ENCODE peak calls at places on chromosomes 1 and 21, in seven cellular contexts. Q, V, X, I, L, T and U are unnamed samples.

GRCh38 chr21:38126677-38127271 is 130.0 kb upstream of the KCNJ15 start:
- DNase-seq in Q (peak; percentile 18), V (no peak), X (no peak), I (peak; percentile 40), L (peak; percentile 23), T (peak; percentile 47), U (peak; percentile 72)

GRCh38 chr21:31198575-31198974 is 145.5 kb downstream of the TIAM1 start:
- DNase-seq in Q (peak; percentile 79), V (no peak), X (no peak), I (no peak), L (no peak), T (no peak), U (peak; percentile 63)

GRCh38 chr1:6513296-6513928 is 21.9 kb upstream of the PLEKHG5 start:
- DNase-seq in Q (peak; percentile 39), V (no peak), X (no peak), I (peak; percentile 37), L (no peak), T (no peak), U (peak; percentile 56)

GRCh38 chr21:24197132-24197643 is 1410.1 kb downstream of the MRPL39 start:
- DNase-seq in Q (no peak), V (no peak), X (no peak), I (no peak), L (no peak), T (no peak), U (no peak)

GRCh38 chr1:116326486-116326885 is 46.6 kb upstream of the ATP1A1 start:
- DNase-seq in Q (no peak), V (no peak), X (no peak), I (no peak), L (no peak), T (no peak), U (no peak)

GRCh38 chr1:212621830-212622315 is 13.3 kb downstream of the ATF3 start:
- DNase-seq in Q (no peak), V (no peak), X (no peak), I (no peak), L (no peak), T (no peak), U (peak; percentile 64)

GRCh38 chr1:79004916-79005315 is 1.6 kb downstream of the ADGRL4 start:
- DNase-seq in Q (no peak), V (no peak), X (no peak), I (no peak), L (no peak), T (no peak), U (no peak)

GRCh38 chr1:42165511-42166210 is 1.1 kb upstream of the GUCA2A start:
- DNase-seq in Q (peak; percentile 32), V (no peak), X (peak; percentile 63), I (peak; percentile 53), L (no peak), T (peak; percentile 96), U (peak; percentile 96)

GRCh38 chr1:35557118-35557610 is at the start of gene KIAA0319L:
- DNase-seq in Q (no peak), V (peak; percentile 44), X (peak; percentile 94), I (peak; percentile 77), L (no peak), T (peak; percentile 91), U (peak; percentile 84)

GRCh38 chr1:76868916-76869315 is 1.6 kb downstream of the ST6GALNAC5 start:
- DNase-seq in Q (no peak), V (no peak), X (no peak), I (peak; percentile 13), L (no peak), T (no peak), U (no peak)

GRCh38 chr1:157691285-157691920 is 9.2 kb downstream of the FCRL3 start:
- DNase-seq in Q (peak; percentile 9), V (no peak), X (no peak), I (no peak), L (peak; percentile 1), T (no peak), U (peak; percentile 43)

GRCh38 chr1:101728029-101728428 is 268.7 kb downstream of the OLFM3 start:
- DNase-seq in Q (no peak), V (no peak), X (no peak), I (no peak), L (no peak), T (no peak), U (no peak)

GRCh38 chr1:63135801-63136200 is 186.6 kb upstream of the FOXD3 start:
- DNase-seq in Q (no peak), V (no peak), X (no peak), I (no peak), L (no peak), T (no peak), U (no peak)

GRCh38 chr1:63134501-63135173 is 187.7 kb upstream of the FOXD3 start:
- DNase-seq in Q (no peak), V (no peak), X (no peak), I (no peak), L (no peak), T (no peak), U (no peak)

GRCh38 chr1:63129184-63129583 is 193.2 kb upstream of the FOXD3 start:
- DNase-seq in Q (no peak), V (no peak), X (no peak), I (no peak), L (no peak), T (no peak), U (no peak)

DNA sequence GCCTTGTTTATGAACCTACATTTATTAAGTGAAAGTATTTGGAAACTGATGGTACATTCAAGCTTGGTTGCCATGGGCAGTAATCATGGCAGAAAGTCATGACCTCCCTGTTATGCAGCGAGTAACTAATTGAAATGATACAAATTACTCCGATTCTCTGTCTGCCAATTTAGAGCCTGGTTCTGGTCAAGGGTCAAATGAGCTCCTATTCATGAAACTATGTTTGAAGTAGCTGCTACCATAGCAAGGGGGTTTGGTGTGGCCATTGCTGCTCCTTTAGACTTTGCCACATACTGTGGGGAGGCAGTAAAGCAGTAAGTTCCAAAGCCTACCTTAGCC is 187.2 kb upstream of the FOXD3 start:
- DNase-seq in Q (no peak), V (no peak), X (no peak), I (no peak), L (no peak), T (no peak), U (no peak)
- H3K4me3 ChIP-seq in Q (no peak overlapping the region), V (no peak overlapping the region), X (peak overlapping the region; percentile 17), I (no peak overlapping the region), L (no peak overlapping the region), T (no peak overlapping the region), U (no peak overlapping the region)

DNA sequence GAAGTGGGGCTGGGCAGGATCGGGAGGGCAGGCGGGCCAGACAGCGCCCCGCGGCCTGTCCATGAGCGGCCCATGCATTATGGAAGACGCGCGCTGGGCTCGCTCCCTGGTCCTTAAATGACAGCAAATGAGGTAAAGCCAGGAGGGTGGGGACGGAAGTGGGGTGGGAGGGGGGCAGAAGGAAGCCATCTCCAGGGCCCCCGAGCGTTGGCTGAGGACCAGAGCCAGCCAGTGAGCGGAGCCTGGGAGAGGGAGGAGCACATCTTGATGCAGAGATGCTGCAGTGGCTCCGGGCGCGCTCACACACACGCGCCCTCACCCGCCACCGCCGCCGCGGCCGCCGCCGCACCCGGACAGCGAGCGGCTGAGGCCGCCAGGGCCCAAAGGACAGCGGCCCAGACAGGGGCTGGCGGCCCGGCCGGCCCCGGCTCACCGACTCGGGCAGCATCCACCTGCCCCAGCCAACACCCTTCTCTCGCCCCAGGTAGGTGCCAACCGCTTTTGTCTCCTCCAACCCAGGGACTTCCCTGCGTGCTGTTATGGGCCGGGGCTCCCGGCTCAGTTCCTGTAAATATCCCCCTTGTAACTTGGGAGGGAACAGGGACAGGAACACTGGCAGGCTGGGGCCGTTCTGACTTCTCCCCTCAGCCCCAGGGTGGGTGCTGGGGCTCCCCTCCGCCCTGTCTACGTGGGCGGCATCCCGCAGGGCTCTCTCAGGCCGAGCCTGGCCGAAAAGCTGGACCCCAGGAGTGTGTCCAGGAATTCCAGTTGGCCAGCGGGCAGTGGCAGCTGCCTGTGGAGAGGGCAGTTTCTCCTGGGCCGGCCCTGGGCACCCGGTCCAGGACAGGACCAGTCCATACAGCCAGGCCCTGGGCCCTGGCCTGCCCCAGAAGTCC is at the start of gene CNTN2:
- DNase-seq in Q (no peak), V (no peak), X (no peak), I (no peak), L (no peak), T (no peak), U (no peak)
- H3K4me3 ChIP-seq in Q (no peak within 1 kb of the TSS), V (no peak within 1 kb of the TSS), X (no peak within 1 kb of the TSS), I (no peak within 1 kb of the TSS), L (no peak within 1 kb of the TSS), T (no peak within 1 kb of the TSS), U (no peak within 1 kb of the TSS)

GRCh38 chr1:192445849-192446489 is 129.2 kb downstream of the RGS21 start:
- DNase-seq in Q (peak; percentile 69), V (no peak), X (no peak), I (peak; percentile 8), L (peak; percentile 19), T (peak; percentile 59), U (peak; percentile 53)
- H3K4me3 ChIP-seq in Q (no peak overlapping the region), V (no peak overlapping the region), X (no peak overlapping the region), I (no peak overlapping the region), L (no peak overlapping the region), T (no peak overlapping the region), U (no peak overlapping the region)

DNA sequence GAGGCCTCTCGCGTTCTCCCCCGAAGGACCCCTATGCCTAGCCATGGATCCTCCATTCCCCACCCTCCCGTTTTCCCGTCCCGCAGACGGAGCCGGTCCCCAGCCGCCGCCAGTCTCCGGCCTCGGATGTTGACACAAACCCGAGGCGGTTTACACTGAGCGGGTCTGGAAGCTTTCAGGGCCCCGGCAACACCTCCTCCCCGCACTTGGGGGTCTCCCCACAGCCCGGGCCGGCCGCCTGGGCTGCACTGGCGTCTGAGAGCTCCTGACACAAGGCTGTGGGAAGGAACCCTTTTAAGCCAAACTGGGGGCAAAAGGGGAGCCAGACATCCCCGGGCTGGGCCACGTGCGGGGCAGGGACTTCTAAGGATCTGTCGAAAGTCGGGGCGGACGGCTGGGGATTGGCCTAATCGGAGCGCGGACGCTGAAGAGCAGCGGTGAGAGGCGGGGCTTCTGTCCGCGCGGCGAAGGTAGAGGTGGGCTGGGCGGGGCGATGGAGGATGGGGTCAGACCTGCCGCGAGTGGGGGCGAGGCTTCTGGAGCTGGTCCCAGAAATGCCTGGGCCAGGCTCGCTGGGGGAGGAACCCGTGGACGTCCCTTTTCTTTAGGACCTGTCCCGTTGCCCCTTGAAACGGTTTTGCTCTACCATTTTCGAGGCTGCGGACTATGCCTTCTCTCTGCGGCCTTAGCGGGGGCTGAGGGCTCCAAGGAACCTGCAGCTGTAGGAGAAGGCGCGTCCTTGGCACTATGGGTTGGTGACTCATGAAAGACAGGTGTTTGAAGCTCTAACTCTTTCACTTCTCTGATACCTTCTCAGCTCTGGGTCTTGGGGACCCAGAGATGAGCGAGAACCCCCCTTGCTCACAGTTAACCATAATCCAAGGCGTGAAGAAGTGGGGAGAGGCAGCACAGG is 1.2 kb upstream of the HPCAL4 start:
- DNase-seq in Q (no peak), V (no peak), X (no peak), I (no peak), L (no peak), T (no peak), U (no peak)
- H3K4me3 ChIP-seq in Q (no peak overlapping the region), V (peak overlapping the region; percentile 73), X (no peak overlapping the region), I (no peak overlapping the region), L (no peak overlapping the region), T (no peak overlapping the region), U (no peak overlapping the region)

GRCh38 chr1:222739929-222740328 is 2.9 kb downstream of the FAM177B start:
- DNase-seq in Q (no peak), V (no peak), X (no peak), I (no peak), L (no peak), T (no peak), U (no peak)
- H3K4me3 ChIP-seq in Q (no peak overlapping the region), V (no peak overlapping the region), X (no peak overlapping the region), I (no peak overlapping the region), L (no peak overlapping the region), T (no peak overlapping the region), U (no peak overlapping the region)

GRCh38 chr1:37794372-37795339 is 1.0 kb downstream of the MANEAL start:
- DNase-seq in Q (no peak), V (no peak), X (no peak), I (no peak), L (no peak), T (no peak), U (no peak)
- H3K4me3 ChIP-seq in Q (no peak overlapping the region), V (peak overlapping the region; percentile 78), X (peak overlapping the region; percentile 61), I (peak overlapping the region; percentile 44), L (peak overlapping the region; percentile 15), T (peak overlapping the region; percentile 50), U (peak overlapping the region; percentile 11)